ENCODE peak calls at places on chromosomes 11 and 22, in five cellular contexts. V is upper lobe of right lung, D is Kasumi-1, Z is osteoblast, E is CMK. B is an unnamed sample.

GRCh38 chr11:44939673-44940072 is 11.0 kb downstream of the TP53I11 start:
- DNase-seq in V (no peak), D (peak; percentile 70), Z (peak; percentile 89), E (no peak), B (no peak)

GRCh38 chr11:73758451-73758850 is 2.4 kb downstream of the RAB6A start:
- DNase-seq in V (no peak), D (no peak), Z (no peak), E (no peak), B (no peak)

GRCh38 chr22:32119568-32120235 is 39.4 kb downstream of the C22orf42 start:
- DNase-seq in V (no peak), D (no peak), Z (no peak), E (no peak), B (no peak)

GRCh38 chr22:46864314-46865051 is 102.0 kb downstream of the TBC1D22A start:
- DNase-seq in V (no peak), D (no peak), Z (no peak), E (no peak), B (no peak)

GRCh38 chr11:75346912-75347647 is 4.4 kb downstream of the ARRB1 start:
- DNase-seq in V (peak; percentile 75), D (no peak), Z (peak; percentile 93), E (no peak), B (no peak)

GRCh38 chr11:134120921-134121526 is 52.2 kb downstream of the JAM3 start:
- DNase-seq in V (no peak), D (no peak), Z (peak; percentile 73), E (no peak), B (no peak)

GRCh38 chr11:27310182-27310581 is 52.8 kb downstream of the CCDC34 start:
- DNase-seq in V (no peak), D (no peak), Z (no peak), E (no peak), B (no peak)

GRCh38 chr11:47394322-47395224 is 13.8 kb upstream of the SLC39A13 start:
- DNase-seq in V (peak; percentile 85), D (peak; percentile 79), Z (peak; percentile 96), E (no peak), B (no peak)

GRCh38 chr11:123145220-123145619 is 49.8 kb downstream of the CLMP start:
- DNase-seq in V (peak; percentile 68), D (no peak), Z (peak; percentile 95), E (no peak), B (no peak)

GRCh38 chr11:61516675-61517516 is 8.3 kb downstream of the LRRC10B start:
- DNase-seq in V (no peak), D (peak; percentile 19), Z (peak; percentile 98), E (no peak), B (no peak)

GRCh38 chr11:69983897-69984438 is 94.1 kb upstream of the ANO1 start:
- DNase-seq in V (no peak), D (no peak), Z (no peak), E (no peak), B (no peak)

GRCh38 chr22:24319451-24319850 is 48.8 kb downstream of the SPECC1L start:
- DNase-seq in V (no peak), D (no peak), Z (peak; percentile 96), E (no peak), B (no peak)

GRCh38 chr11:126080206-126080941 is 17.7 kb upstream of the CDON start:
- DNase-seq in V (no peak), D (no peak), Z (no peak), E (no peak), B (no peak)

GRCh38 chr11:14904745-14905103 is 12.7 kb upstream of the CYP2R1 start:
- DNase-seq in V (peak; percentile 93), D (peak; percentile 77), Z (peak; percentile 92), E (no peak), B (no peak)